ENCODE peak calls at places on chromosomes 7 and 10, in four cellular contexts. One of them, this sample, is unnamed. For H3K4me1, the result is how much of the 10 kb centered on the place peaks cover.

GRCh38 chr7:23530355-23530754 is 1.4 kb downstream of the TRA2A start:
- DNase-seq in left ventricle myocardium inferior: no peak
- DNase-seq in IMR-90: peak
- DNase-seq in esophagus squamous epithelium: no peak
- DNase-seq in this sample: no peak

GRCh38 chr7:1137517-1138167 is 22.4 kb downstream of the ZFAND2A start:
- DNase-seq in left ventricle myocardium inferior: no peak
- DNase-seq in IMR-90: no peak
- DNase-seq in esophagus squamous epithelium: no peak
- DNase-seq in this sample: no peak

GRCh38 chr7:36651404-36651803 is 72.9 kb downstream of the AOAH start:
- DNase-seq in left ventricle myocardium inferior: no peak
- DNase-seq in IMR-90: peak
- DNase-seq in esophagus squamous epithelium: no peak
- DNase-seq in this sample: no peak

GRCh38 chr10:56370217-56371113 is 9.4 kb upstream of the ZWINT start:
- DNase-seq in left ventricle myocardium inferior: no peak
- DNase-seq in IMR-90: no peak
- DNase-seq in esophagus squamous epithelium: no peak
- DNase-seq in this sample: no peak

GRCh38 chr7:7702826-7703225 is 15.6 kb downstream of the RPA3 start:
- DNase-seq in left ventricle myocardium inferior: no peak
- DNase-seq in IMR-90: peak
- DNase-seq in esophagus squamous epithelium: no peak
- DNase-seq in this sample: no peak

GRCh38 chr10:11143240-11143639 is 125.6 kb downstream of the CELF2 start:
- DNase-seq in left ventricle myocardium inferior: no peak
- DNase-seq in IMR-90: no peak
- DNase-seq in esophagus squamous epithelium: no peak
- DNase-seq in this sample: no peak

GRCh38 chr7:130139193-130139950 is 65.8 kb downstream of the TMEM209 start:
- DNase-seq in left ventricle myocardium inferior: no peak
- DNase-seq in IMR-90: no peak
- DNase-seq in esophagus squamous epithelium: no peak
- DNase-seq in this sample: no peak

GRCh38 chr10:132395704-132396494 is 1.1 kb upstream of the PWWP2B start:
- DNase-seq in left ventricle myocardium inferior: peak
- DNase-seq in IMR-90: no peak
- DNase-seq in esophagus squamous epithelium: no peak
- DNase-seq in this sample: peak

GRCh38 chr10:119409906-119410305 is 132.6 kb downstream of the RGS10 start:
- DNase-seq in left ventricle myocardium inferior: peak
- DNase-seq in IMR-90: peak
- DNase-seq in esophagus squamous epithelium: no peak
- DNase-seq in this sample: no peak

GRCh38 chr7:36606442-36607205 is 117.7 kb downstream of the AOAH start:
- DNase-seq in left ventricle myocardium inferior: no peak
- DNase-seq in IMR-90: no peak
- DNase-seq in esophagus squamous epithelium: no peak
- DNase-seq in this sample: no peak

GRCh38 chr7:124603066-124603465 is 162.5 kb downstream of the GPR37 start:
- DNase-seq in left ventricle myocardium inferior: no peak
- DNase-seq in IMR-90: peak
- DNase-seq in esophagus squamous epithelium: no peak
- DNase-seq in this sample: no peak

GRCh38 chr7:30348083-30348560 is 63.7 kb downstream of the ZNRF2 start:
- DNase-seq in left ventricle myocardium inferior: no peak
- DNase-seq in IMR-90: peak
- DNase-seq in esophagus squamous epithelium: no peak
- DNase-seq in this sample: no peak

GRCh38 chr7:69932034-69932628 is 333.9 kb downstream of the AUTS2 start:
- DNase-seq in left ventricle myocardium inferior: no peak
- DNase-seq in IMR-90: peak
- DNase-seq in esophagus squamous epithelium: no peak
- DNase-seq in this sample: no peak

GRCh38 chr7:121440857-121441503 is 44.9 kb upstream of the FAM3C start:
- DNase-seq in left ventricle myocardium inferior: peak
- DNase-seq in IMR-90: no peak
- DNase-seq in esophagus squamous epithelium: no peak
- DNase-seq in this sample: no peak

GRCh38 chr7:29075621-29076020 is 70.7 kb downstream of the CPVL start:
- DNase-seq in left ventricle myocardium inferior: no peak
- DNase-seq in IMR-90: no peak
- DNase-seq in esophagus squamous epithelium: no peak
- DNase-seq in this sample: no peak

GRCh38 chr10:59304521-59305097 is 57.7 kb downstream of the FAM13C start:
- DNase-seq in left ventricle myocardium inferior: no peak
- DNase-seq in IMR-90: no peak
- DNase-seq in esophagus squamous epithelium: no peak
- DNase-seq in this sample: no peak

GRCh38 chr10:59301067-59301674 is 61.2 kb downstream of the FAM13C start:
- DNase-seq in left ventricle myocardium inferior: no peak
- DNase-seq in IMR-90: no peak
- DNase-seq in esophagus squamous epithelium: no peak
- DNase-seq in this sample: no peak

GRCh38 chr10:59303018-59303417 is 59.3 kb downstream of the FAM13C start:
- DNase-seq in left ventricle myocardium inferior: no peak
- DNase-seq in IMR-90: no peak
- DNase-seq in esophagus squamous epithelium: no peak
- DNase-seq in this sample: no peak

GRCh38 chr10:59299933-59300332 is 62.4 kb downstream of the FAM13C start:
- DNase-seq in left ventricle myocardium inferior: no peak
- DNase-seq in IMR-90: no peak
- DNase-seq in esophagus squamous epithelium: no peak
- DNase-seq in this sample: no peak

DNA sequence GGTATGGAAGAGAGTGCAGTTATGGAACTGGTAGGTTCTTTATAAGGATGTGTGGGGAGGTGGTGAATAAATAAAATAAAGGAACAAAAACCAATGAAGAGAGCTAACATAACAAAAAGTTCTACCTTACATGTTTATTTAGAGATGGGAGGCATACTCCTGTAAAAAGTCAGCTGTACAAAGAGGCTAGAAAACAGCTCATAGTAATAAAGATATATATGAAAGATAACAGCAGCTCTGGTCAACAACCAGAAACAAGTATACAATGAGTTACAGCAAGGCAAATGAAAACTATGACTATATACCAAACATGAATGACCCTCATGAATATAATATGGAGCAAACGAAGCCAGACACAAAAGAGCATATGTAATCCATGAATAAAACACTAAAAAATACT is 62.0 kb downstream of the FAM13C start:
- DNase-seq in left ventricle myocardium inferior: no peak
- DNase-seq in IMR-90: no peak
- DNase-seq in esophagus squamous epithelium: no peak
- DNase-seq in this sample: no peak
- H3K4me1 ChIP-seq in left ventricle myocardium inferior: under half
- H3K4me1 ChIP-seq in IMR-90: under half
- H3K4me1 ChIP-seq in esophagus squamous epithelium: under half
- H3K4me1 ChIP-seq in this sample: under half

GRCh38 chr7:73623798-73624668 is at the start of gene MLXIPL:
- DNase-seq in left ventricle myocardium inferior: peak
- DNase-seq in IMR-90: no peak
- DNase-seq in esophagus squamous epithelium: no peak
- DNase-seq in this sample: peak
- H3K4me3 ChIP-seq in left ventricle myocardium inferior: peak
- H3K4me3 ChIP-seq in IMR-90: peak
- H3K4me3 ChIP-seq in esophagus squamous epithelium: peak
- H3K4me3 ChIP-seq in this sample: peak

DNA sequence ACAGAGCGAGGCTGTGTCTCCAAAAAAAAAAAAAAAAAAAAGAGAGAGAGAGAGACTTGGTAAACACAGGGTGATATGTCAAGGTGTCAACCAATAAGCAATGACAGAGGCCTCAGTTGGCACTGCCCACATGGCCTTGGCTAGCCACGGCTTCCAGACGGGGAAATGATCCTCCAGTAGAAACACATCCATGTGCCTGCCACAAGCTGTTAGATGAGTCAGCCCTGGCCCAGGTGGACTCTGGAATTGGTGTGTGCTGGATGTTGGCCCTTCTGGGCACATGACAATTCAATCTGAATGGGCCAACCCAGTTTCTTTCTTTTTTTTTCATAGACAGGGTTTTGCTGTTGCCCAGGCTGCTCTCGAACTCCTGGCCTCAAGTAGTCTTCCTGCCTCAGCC is 13.7 kb downstream of the RFC2 start:
- DNase-seq in left ventricle myocardium inferior: no peak
- DNase-seq in IMR-90: no peak
- DNase-seq in esophagus squamous epithelium: no peak
- DNase-seq in this sample: no peak
- H3K4me1 ChIP-seq in left ventricle myocardium inferior: under half
- H3K4me1 ChIP-seq in IMR-90: under half
- H3K4me1 ChIP-seq in esophagus squamous epithelium: under half
- H3K4me1 ChIP-seq in this sample: under half

GRCh38 chr7:92716825-92717580 is 119.4 kb downstream of the CDK6 start:
- DNase-seq in left ventricle myocardium inferior: no peak
- DNase-seq in IMR-90: no peak
- DNase-seq in esophagus squamous epithelium: no peak
- DNase-seq in this sample: no peak
- H3K4me3 ChIP-seq in left ventricle myocardium inferior: peak
- H3K4me3 ChIP-seq in IMR-90: no peak
- H3K4me3 ChIP-seq in esophagus squamous epithelium: no peak
- H3K4me3 ChIP-seq in this sample: peak

DNA sequence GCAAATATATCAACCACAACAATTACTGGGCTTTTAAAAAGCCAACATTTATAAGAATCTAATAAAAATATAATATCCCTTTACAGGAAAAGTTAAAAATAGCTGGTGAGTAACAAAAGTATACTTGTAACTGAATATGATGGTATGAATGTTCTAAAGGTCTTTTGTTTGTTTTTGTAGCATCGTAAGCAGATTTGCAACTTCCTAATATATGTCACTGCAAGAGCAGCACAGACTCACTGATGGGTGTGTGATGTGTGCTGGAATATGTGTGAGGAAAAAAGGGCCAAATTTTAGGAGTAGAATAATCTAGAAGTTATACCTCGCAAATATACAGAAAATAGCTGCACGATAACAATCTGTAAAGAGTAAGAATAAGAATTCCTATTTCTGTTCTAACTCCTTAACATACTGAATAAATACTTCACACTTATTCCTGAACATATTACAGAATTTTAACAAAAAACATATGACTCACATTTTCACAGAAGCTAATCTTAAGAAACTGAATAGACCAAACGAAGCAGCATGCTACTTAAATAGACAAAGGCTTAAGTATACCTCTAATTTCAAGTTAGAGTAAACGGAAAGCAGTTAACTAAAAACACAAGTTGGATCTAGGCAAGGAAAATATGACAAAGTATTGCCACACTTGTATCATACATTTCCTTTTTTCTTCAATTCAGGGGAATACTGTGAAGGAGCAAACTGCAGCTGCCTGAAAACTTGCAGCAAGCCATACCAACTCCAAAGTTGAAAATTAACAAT is 9.6 kb downstream of the ETV1 start:
- DNase-seq in left ventricle myocardium inferior: no peak
- DNase-seq in IMR-90: peak
- DNase-seq in esophagus squamous epithelium: no peak
- DNase-seq in this sample: no peak
- H3K4me1 ChIP-seq in left ventricle myocardium inferior: half or more
- H3K4me1 ChIP-seq in IMR-90: under half
- H3K4me1 ChIP-seq in esophagus squamous epithelium: under half
- H3K4me1 ChIP-seq in this sample: under half

GRCh38 chr7:32298403-32299132 is 191.6 kb downstream of the LSM5 start:
- DNase-seq in left ventricle myocardium inferior: peak
- DNase-seq in IMR-90: no peak
- DNase-seq in esophagus squamous epithelium: no peak
- DNase-seq in this sample: no peak
- H3K4me3 ChIP-seq in left ventricle myocardium inferior: peak
- H3K4me3 ChIP-seq in IMR-90: peak
- H3K4me3 ChIP-seq in esophagus squamous epithelium: peak
- H3K4me3 ChIP-seq in this sample: peak

GRCh38 chr10:4241724-4242345 is 456.8 kb upstream of the KLF6 start:
- DNase-seq in left ventricle myocardium inferior: peak
- DNase-seq in IMR-90: peak
- DNase-seq in esophagus squamous epithelium: no peak
- DNase-seq in this sample: no peak
- H3K4me1 ChIP-seq in left ventricle myocardium inferior: half or more
- H3K4me1 ChIP-seq in IMR-90: under half
- H3K4me1 ChIP-seq in esophagus squamous epithelium: under half
- H3K4me1 ChIP-seq in this sample: under half

DNA sequence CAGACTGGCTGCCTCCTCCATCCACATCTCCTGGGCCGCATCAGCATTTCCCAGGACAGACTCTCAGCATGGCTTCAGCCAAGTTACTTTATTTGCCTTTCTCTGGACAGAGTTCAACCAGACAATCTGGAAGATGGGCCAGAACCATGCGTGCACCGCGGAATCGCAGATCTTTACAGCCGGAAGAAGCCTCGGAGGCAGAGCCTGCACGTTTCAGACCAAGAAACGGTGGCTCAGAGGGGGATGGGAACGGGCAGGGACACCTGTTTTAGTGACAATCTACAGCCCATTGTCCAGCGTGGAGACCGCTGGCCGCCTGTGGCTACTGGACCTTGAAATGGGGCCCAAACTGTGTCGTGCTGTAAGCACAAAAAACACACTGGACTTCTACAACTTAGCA is 3.5 kb downstream of the VIPR2 start:
- DNase-seq in left ventricle myocardium inferior: no peak
- DNase-seq in IMR-90: no peak
- DNase-seq in esophagus squamous epithelium: no peak
- DNase-seq in this sample: no peak
- H3K4me3 ChIP-seq in left ventricle myocardium inferior: no peak
- H3K4me3 ChIP-seq in IMR-90: no peak
- H3K4me3 ChIP-seq in esophagus squamous epithelium: no peak
- H3K4me3 ChIP-seq in this sample: no peak

GRCh38 chr10:72041491-72041890 is 46.9 kb downstream of the SPOCK2 start:
- DNase-seq in left ventricle myocardium inferior: no peak
- DNase-seq in IMR-90: no peak
- DNase-seq in esophagus squamous epithelium: no peak
- DNase-seq in this sample: no peak
- H3K4me1 ChIP-seq in left ventricle myocardium inferior: under half
- H3K4me1 ChIP-seq in IMR-90: under half
- H3K4me1 ChIP-seq in esophagus squamous epithelium: under half
- H3K4me1 ChIP-seq in this sample: under half

This sample was measured in ascending aorta.